ENCODE peak calls at places on chromosomes 2 and 18, in five cellular contexts. U is neuronal stem cell, K is GM23248, G is GM23338, Y is H9. M is an unnamed sample.

GRCh38 chr18:55440988-55441387 is 147.0 kb downstream of the TCF4 start:
- DNase-seq in G (no peak), Y (no peak), K (no peak), U (no peak), M (no peak)

GRCh38 chr18:75205760-75206109 is 3.2 kb downstream of the PTGR3 start:
- DNase-seq in K (no peak), U (peak; percentile 23), Y (no peak), G (peak; percentile 68), M (peak; percentile 43)

GRCh38 chr2:38267270-38267925 is 109.7 kb downstream of the ATL2 start:
- DNase-seq in U (no peak), K (peak; percentile 10), Y (no peak), G (no peak), M (no peak)

GRCh38 chr2:186590538-186591441 is 934 bp downstream of the ITGAV start:
- DNase-seq in U (no peak), Y (no peak), G (peak; percentile 57), K (peak; percentile 72), M (peak; percentile 54)

GRCh38 chr2:177106212-177106611 is 106.4 kb upstream of the HNRNPA3 start:
- DNase-seq in K (no peak), U (no peak), Y (peak; percentile 41), G (peak; percentile 52), M (no peak)

GRCh38 chr2:2108189-2108588 is 222.9 kb downstream of the MYT1L start:
- DNase-seq in U (no peak), G (no peak), Y (no peak), K (no peak), M (no peak)

GRCh38 chr18:8657873-8658521 is 47.4 kb upstream of the MTCL1 start:
- DNase-seq in G (peak; percentile 34), K (peak; percentile 28), Y (peak; percentile 44), U (peak; percentile 23), M (peak; percentile 73)

GRCh38 chr18:8165095-8165494 is 444.1 kb upstream of the RAB12 start:
- DNase-seq in K (no peak), U (no peak), G (no peak), Y (no peak), M (no peak)

GRCh38 chr18:35451032-35451431 is 46.7 kb downstream of the INO80C start:
- DNase-seq in G (no peak), U (no peak), K (no peak), Y (no peak), M (no peak)

GRCh38 chr2:101341421-101341820 is 32.9 kb upstream of the RNF149 start:
- DNase-seq in K (no peak), Y (peak; percentile 74), U (no peak), G (peak; percentile 65), M (no peak)

GRCh38 chr18:10072659-10073309 is 159.0 kb downstream of the VAPA start:
- DNase-seq in Y (no peak), K (peak; percentile 78), U (no peak), G (no peak), M (no peak)

GRCh38 chr2:71614976-71615768 is 161.8 kb downstream of the DYSF start:
- DNase-seq in K (peak; percentile 81), Y (peak; percentile 14), G (no peak), U (no peak), M (no peak)

GRCh38 chr2:4618141-4618540 is 914.8 kb downstream of the DCDC2C start:
- DNase-seq in G (no peak), Y (no peak), U (no peak), K (no peak), M (no peak)

GRCh38 chr2:39468574-39469331 is 31.7 kb upstream of the MAP4K3 start:
- DNase-seq in Y (no peak), G (peak; percentile 31), U (no peak), K (peak; percentile 39), M (no peak)

GRCh38 chr2:122543815-122544214 is 788.4 kb downstream of the TSN start:
- DNase-seq in K (peak; percentile 52), G (no peak), Y (no peak), U (no peak), M (no peak)

GRCh38 chr2:236572482-236572881 is 2.9 kb downstream of the ACKR3 start:
- DNase-seq in K (peak; percentile 19), U (peak; percentile 58), Y (no peak), G (peak; percentile 33), M (peak; percentile 88)

GRCh38 chr2:180495606-180496005 is 484.8 kb upstream of the UBE2E3 start:
- DNase-seq in U (no peak), G (no peak), K (peak; percentile 38), Y (no peak), M (no peak)

GRCh38 chr18:47547539-47548202 is 296.2 kb upstream of the SKOR2 start:
- DNase-seq in U (no peak), K (no peak), Y (no peak), G (no peak), M (no peak)

GRCh38 chr2:40556739-40557138 is 104.8 kb upstream of the SLC8A1 start:
- DNase-seq in Y (no peak), G (no peak), U (no peak), K (peak; percentile 53), M (no peak)

GRCh38 chr2:10890706-10891270 is 20.9 kb upstream of the KCNF1 start:
- DNase-seq in Y (no peak), K (no peak), G (no peak), U (no peak), M (no peak)

GRCh38 chr2:117686699-117687098 is 127.8 kb upstream of the DDX18 start:
- DNase-seq in U (no peak), Y (no peak), K (no peak), G (no peak), M (no peak)

GRCh38 chr18:77077836-77078456 is 54.6 kb downstream of the MBP start:
- DNase-seq in G (no peak), K (peak; percentile 66), Y (no peak), U (no peak), M (no peak)

GRCh38 chr2:239225921-239226561 is 174.8 kb downstream of the HDAC4 start:
- DNase-seq in G (no peak), U (no peak), K (peak; percentile 80), Y (no peak), M (no peak)

GRCh38 chr18:23281626-23282436 is 146.5 kb downstream of the CABLES1 start:
- DNase-seq in K (peak; percentile 89), U (no peak), Y (peak; percentile 70), G (peak; percentile 45), M (no peak)

GRCh38 chr2:64273524-64274398 is 129.5 kb upstream of the PELI1 start:
- DNase-seq in G (no peak), U (no peak), Y (no peak), K (peak; percentile 98), M (no peak)

GRCh38 chr2:65017335-65017734 is 28.1 kb downstream of the SLC1A4 start:
- DNase-seq in U (no peak), G (peak; percentile 60), K (no peak), Y (no peak), M (peak; percentile 26)

GRCh38 chr2:42640261-42640660 is 71.8 kb downstream of the MTA3 start:
- DNase-seq in Y (no peak), U (no peak), K (no peak), G (no peak), M (no peak)

GRCh38 chr2:3280683-3281520 is 96.7 kb downstream of the EIPR1 start:
- DNase-seq in Y (peak; percentile 22), K (no peak), U (no peak), G (no peak), M (no peak)

GRCh38 chr2:106011993-106012392 is 182.1 kb downstream of the UXS1 start:
- DNase-seq in K (no peak), U (no peak), Y (no peak), G (no peak), M (no peak)

GRCh38 chr2:218890369-218890768 is 9.7 kb downstream of the WNT10A start:
- DNase-seq in U (no peak), G (no peak), K (no peak), Y (no peak), M (no peak)

GRCh38 chr2:218889937-218890336 is 9.3 kb downstream of the WNT10A start:
- DNase-seq in Y (no peak), K (no peak), U (no peak), G (no peak), M (no peak)

GRCh38 chr2:218887079-218887478 is 6.4 kb downstream of the WNT10A start:
- DNase-seq in Y (no peak), G (no peak), K (no peak), U (no peak), M (no peak)

GRCh38 chr2:218886461-218886947 is 5.9 kb downstream of the WNT10A start:
- DNase-seq in Y (no peak), G (no peak), U (no peak), K (no peak), M (peak; percentile 45)

DNA sequence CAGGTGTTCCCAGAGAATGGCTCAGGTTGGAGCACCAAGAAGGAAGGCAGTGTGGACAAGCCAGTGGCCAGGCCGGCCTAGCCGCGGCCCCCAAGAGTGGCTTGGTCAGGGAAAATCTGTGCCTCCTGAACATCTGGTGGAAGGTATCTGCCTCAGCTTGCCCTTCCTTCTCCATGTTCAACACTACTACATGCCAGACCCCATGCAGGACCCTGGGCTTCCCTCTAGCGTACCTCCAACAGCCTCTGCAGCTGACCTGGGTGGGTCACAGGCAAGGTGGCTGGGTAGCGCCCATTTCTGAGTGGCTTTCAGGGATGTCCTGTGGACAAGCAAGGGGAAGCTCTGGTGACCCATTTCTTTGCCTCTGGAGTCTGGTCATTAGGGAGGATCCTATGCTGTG is 7.7 kb downstream of the WNT10A start:
- DNase-seq in U (no peak), Y (no peak), K (no peak), G (no peak), M (no peak)
- H2AFZ ChIP-seq in U (no peak overlapping the region), Y (no peak overlapping the region), K (no peak overlapping the region), G (no peak overlapping the region), M (no peak overlapping the region)

GRCh38 chr2:219448099-219448775 is 13.6 kb downstream of the SPEG start:
- DNase-seq in K (no peak), Y (peak; percentile 63), G (peak; percentile 80), U (peak; percentile 43), M (peak; percentile 56)
- H2AFZ ChIP-seq in K (no peak overlapping the region), Y (no peak overlapping the region), G (peak overlapping the region; percentile 23), U (no peak overlapping the region), M (peak overlapping the region; percentile 42)

DNA sequence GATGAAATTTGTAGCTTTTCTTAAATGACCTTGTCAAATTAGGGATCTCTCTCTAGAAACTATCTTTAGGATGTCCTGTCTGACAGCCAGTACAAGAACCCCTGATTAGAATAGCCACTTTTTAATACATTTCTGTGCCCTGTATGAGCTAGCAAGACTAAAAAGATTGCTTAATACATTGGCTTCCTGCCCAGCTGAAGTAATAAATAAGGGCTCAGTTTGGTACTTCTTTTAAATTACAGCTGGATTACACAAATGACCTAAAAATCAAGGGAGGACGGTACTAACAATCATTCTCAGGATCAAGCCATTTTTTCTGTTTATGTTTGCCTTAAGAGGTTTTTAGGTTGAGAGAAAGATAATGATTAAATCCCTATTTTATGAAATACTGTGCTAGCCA is 11.6 kb upstream of the OLA1 start:
- DNase-seq in G (no peak), U (no peak), K (peak; percentile 78), Y (no peak), M (no peak)
- H2AFZ ChIP-seq in G (peak overlapping the region; percentile 29), U (no peak overlapping the region), K (no peak overlapping the region), Y (no peak overlapping the region), M (no peak overlapping the region)

GRCh38 chr2:66426250-66427064 is 8.5 kb upstream of the MEIS1 start:
- DNase-seq in K (no peak), U (no peak), Y (peak; percentile 59), G (peak; percentile 55), M (peak; percentile 72)

GRCh38 chr2:66418381-66418780 is 16.5 kb upstream of the MEIS1 start:
- DNase-seq in K (no peak), Y (no peak), G (no peak), U (no peak), M (no peak)

GRCh38 chr2:66427219-66427768 is 7.6 kb upstream of the MEIS1 start:
- DNase-seq in U (no peak), K (no peak), G (peak; percentile 42), Y (no peak), M (peak; percentile 46)

GRCh38 chr2:66423391-66423790 is 11.5 kb upstream of the MEIS1 start:
- DNase-seq in Y (no peak), K (no peak), U (no peak), G (no peak), M (no peak)

GRCh38 chr2:66421618-66422017 is 13.3 kb upstream of the MEIS1 start:
- DNase-seq in K (no peak), U (no peak), Y (no peak), G (no peak), M (no peak)
- H2AFZ ChIP-seq in K (no peak overlapping the region), U (no peak overlapping the region), Y (no peak overlapping the region), G (no peak overlapping the region), M (no peak overlapping the region)

M was measured in neural progenitor cell.